ENCODE peak calls at places on chromosomes 16 and 17, in five cellular contexts. Z is PC-3; I is SJCRH30; E is glutamatergic neuron; S is stimulated activated naive B cell treated with anti-CD40 and anti-IgM and Interleukin-4, amounts not matched to agents 10 μg/mL and 1 μg/mL and 100 μg/mL, for 72 hours. W is an unnamed sample.

GRCh38 chr17:35725917-35726608 is 5.4 kb upstream of the RASL10B start:
- DNase-seq in Z (no peak), I (no peak), E (no peak), S (no peak), W (no peak)

GRCh38 chr17:73902416-73903181 is 258.4 kb upstream of the SDK2 start:
- DNase-seq in Z (no peak), I (peak; percentile 25), E (no peak), S (no peak), W (no peak)

GRCh38 chr17:48571024-48571818 is 6.9 kb downstream of the HOXB4 start:
- DNase-seq in Z (no peak), I (no peak), E (no peak), S (no peak), W (no peak)

GRCh38 chr16:24919536-24919935 is 73.8 kb downstream of the SLC5A11 start:
- DNase-seq in Z (no peak), I (no peak), E (no peak), S (no peak), W (no peak)

GRCh38 chr17:78602246-78602645 is 25.1 kb upstream of the DNAH17 start:
- DNase-seq in Z (no peak), I (no peak), E (no peak), S (no peak), W (no peak)

GRCh38 chr17:44384281-44384822 is 5.1 kb downstream of the ITGA2B start:
- DNase-seq in Z (no peak), I (no peak), E (peak; percentile 64), S (no peak), W (no peak)

GRCh38 chr16:87288753-87289362 is 28.3 kb downstream of the C16orf95 start:
- DNase-seq in Z (no peak), I (no peak), E (no peak), S (no peak), W (no peak)

GRCh38 chr17:15414502-15415348 is 52.7 kb downstream of the CDRT4 start:
- DNase-seq in Z (no peak), I (peak; percentile 94), E (no peak), S (no peak), W (no peak)

GRCh38 chr17:42067371-42068180 is 17.2 kb upstream of the C17orf113 start:
- DNase-seq in Z (peak; percentile 62), I (peak; percentile 91), E (peak; percentile 85), S (peak; percentile 38), W (peak; percentile 87)

GRCh38 chr17:82228278-82228841 is 482 bp upstream of the SLC16A3 start:
- DNase-seq in Z (no peak), I (no peak), E (no peak), S (no peak), W (no peak)

GRCh38 chr16:28574925-28575324 is 21.2 kb downstream of the SGF29 start:
- DNase-seq in Z (no peak), I (no peak), E (no peak), S (no peak), W (no peak)

GRCh38 chr17:41976142-41976768 is 9.7 kb downstream of the CNP start:
- DNase-seq in Z (no peak), I (no peak), E (no peak), S (no peak), W (no peak)

GRCh38 chr16:67431805-67432476 is 1.0 kb downstream of the HSD11B2 start:
- DNase-seq in Z (no peak), I (peak; percentile 46), E (no peak), S (no peak), W (no peak)

GRCh38 chr17:73952498-73953205 is 250.8 kb upstream of the RPL38 start:
- DNase-seq in Z (no peak), I (no peak), E (peak; percentile 81), S (no peak), W (no peak)

GRCh38 chr16:88378836-88379693 is 3.7 kb upstream of the ZNF469 start:
- DNase-seq in Z (no peak), I (no peak), E (peak; percentile 13), S (no peak), W (peak; percentile 50)

GRCh38 chr17:61478790-61479492 is 26.7 kb downstream of the TBX4 start:
- DNase-seq in Z (no peak), I (no peak), E (no peak), S (no peak), W (no peak)

W was measured in sciatic nerve.